ENCODE peak calls at places on chromosome 18, in nine cellular contexts. W, A, C, D, G, L, B, J and O are unnamed samples.
A peak's percentile ranks its signal among the peaks of the same experiment; 100 is the strongest.

GRCh38 chr18:6729247-6730091 is at the start of gene ARHGAP28:
- DNase-seq in W (peak; percentile 66), A (no peak), C (peak; percentile 96), D (peak; percentile 86), G (peak; percentile 93), L (peak; percentile 87), B (peak; percentile 96), J (peak; percentile 87), O (peak; percentile 96)

GRCh38 chr18:49174478-49174877 is 223.7 kb upstream of the SMAD7 start:
- DNase-seq in W (no peak), A (no peak), C (peak; percentile 69), D (peak; percentile 16), G (no peak), L (no peak), B (no peak), J (no peak), O (no peak)

GRCh38 chr18:63158676-63159291 is 160.8 kb downstream of the BCL2 start:
- DNase-seq in W (no peak), A (no peak), C (no peak), D (no peak), G (no peak), L (no peak), B (no peak), J (no peak), O (no peak)

GRCh38 chr18:62457830-62458229 is 65.0 kb upstream of the ZCCHC2 start:
- DNase-seq in W (no peak), A (no peak), C (no peak), D (no peak), G (no peak), L (no peak), B (peak; percentile 73), J (no peak), O (no peak)

GRCh38 chr18:76505611-76506010 is 10.6 kb upstream of the ZNF516 start:
- DNase-seq in W (no peak), A (no peak), C (no peak), D (no peak), G (no peak), L (no peak), B (no peak), J (no peak), O (no peak)

GRCh38 chr18:44816028-44816427 is 135.3 kb downstream of the SETBP1 start:
- DNase-seq in W (no peak), A (no peak), C (no peak), D (no peak), G (no peak), L (no peak), B (no peak), J (no peak), O (no peak)

GRCh38 chr18:68439672-68440071 is 275.2 kb downstream of the TMX3 start:
- DNase-seq in W (no peak), A (no peak), C (no peak), D (no peak), G (no peak), L (no peak), B (no peak), J (no peak), O (no peak)

GRCh38 chr18:9708057-9708881 is at the start of gene RAB31:
- DNase-seq in W (peak; percentile 35), A (no peak), C (peak; percentile 79), D (no peak), G (peak; percentile 85), L (peak; percentile 54), B (peak; percentile 84), J (peak; percentile 81), O (peak; percentile 89)

GRCh38 chr18:47898696-47899095 is 31.8 kb downstream of the SMAD2 start:
- DNase-seq in W (no peak), A (no peak), C (no peak), D (no peak), G (no peak), L (no peak), B (no peak), J (no peak), O (no peak)

GRCh38 chr18:78017869-78018268 is 768.2 kb downstream of the GALR1 start:
- DNase-seq in W (no peak), A (no peak), C (no peak), D (no peak), G (no peak), L (no peak), B (no peak), J (no peak), O (no peak)

GRCh38 chr18:5150888-5151287 is 46.2 kb downstream of the AKAIN1 start:
- DNase-seq in W (no peak), A (no peak), C (no peak), D (no peak), G (no peak), L (no peak), B (no peak), J (no peak), O (no peak)

GRCh38 chr18:44917865-44918476 is 237.3 kb downstream of the SETBP1 start:
- DNase-seq in W (no peak), A (no peak), C (no peak), D (no peak), G (peak; percentile 27), L (no peak), B (no peak), J (no peak), O (peak; percentile 51)

GRCh38 chr18:22946841-22947240 is 13.7 kb downstream of the RBBP8 start:
- DNase-seq in W (no peak), A (no peak), C (no peak), D (no peak), G (no peak), L (no peak), B (no peak), J (no peak), O (no peak)

GRCh38 chr18:68769423-68769822 is 28.5 kb upstream of the CCDC102B start:
- DNase-seq in W (no peak), A (no peak), C (no peak), D (no peak), G (no peak), L (no peak), B (no peak), J (no peak), O (peak; percentile 58)

GRCh38 chr18:11153096-11153495 is 3.7 kb upstream of the PIEZO2 start:
- DNase-seq in W (no peak), A (no peak), C (no peak), D (no peak), G (no peak), L (no peak), B (no peak), J (no peak), O (no peak)

GRCh38 chr18:28432350-28432749 is 255.4 kb upstream of the CDH2 start:
- DNase-seq in W (no peak), A (no peak), C (peak; percentile 3), D (no peak), G (no peak), L (no peak), B (no peak), J (no peak), O (no peak)

GRCh38 chr18:950882-951539 is 46.3 kb downstream of the ADCYAP1 start:
- DNase-seq in W (no peak), A (no peak), C (peak; percentile 15), D (no peak), G (no peak), L (no peak), B (no peak), J (no peak), O (no peak)

GRCh38 chr18:24868331-24868730 is 407.9 kb downstream of the HRH4 start:
- DNase-seq in W (no peak), A (no peak), C (no peak), D (no peak), G (no peak), L (no peak), B (no peak), J (no peak), O (no peak)

GRCh38 chr18:27673861-27674260 is 488.8 kb upstream of the CHST9 start:
- DNase-seq in W (no peak), A (no peak), C (no peak), D (no peak), G (no peak), L (no peak), B (no peak), J (no peak), O (no peak)

DNA sequence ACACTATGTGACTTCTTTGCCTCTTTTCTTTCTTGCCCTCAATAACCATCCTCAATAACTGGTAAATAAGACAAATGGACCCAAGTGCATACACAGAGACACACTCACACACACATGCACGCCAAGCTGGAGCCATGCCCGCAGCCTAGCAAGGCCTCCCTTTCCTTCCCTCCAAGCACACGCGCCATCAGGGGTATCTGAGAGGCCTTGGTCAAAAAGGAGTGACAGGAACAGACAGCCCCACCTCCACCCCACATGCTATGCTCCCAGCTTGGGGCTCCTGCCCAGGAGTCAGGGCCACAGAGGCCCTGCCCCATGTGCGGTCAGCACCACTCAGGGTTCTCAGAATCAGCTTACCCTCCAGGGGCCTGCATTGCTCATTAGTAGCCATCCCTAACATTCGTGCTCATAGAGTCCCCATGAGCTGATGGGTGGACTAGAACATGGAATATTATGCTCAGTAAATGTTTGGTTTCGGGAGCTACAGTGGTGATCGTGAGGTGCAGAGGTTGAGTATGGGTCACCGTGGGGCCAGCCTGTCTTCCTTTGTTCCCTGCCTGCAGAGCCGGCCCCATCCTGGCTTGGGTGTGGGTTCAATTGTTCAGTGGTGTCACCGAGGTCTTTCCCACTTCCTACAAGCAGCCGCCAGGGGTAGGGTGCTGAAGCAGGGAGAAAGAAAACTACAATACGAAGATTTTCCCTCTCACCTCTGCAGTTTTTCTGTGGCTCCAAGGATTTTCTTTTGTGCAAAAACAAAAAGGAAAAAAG is 158.2 kb upstream of the RAB12 start:
- DNase-seq in W (no peak), A (no peak), C (no peak), D (no peak), G (no peak), L (no peak), B (peak; percentile 64), J (no peak), O (no peak)
- H3K27ac ChIP-seq in W (no peak overlapping the region), A (no peak overlapping the region), C (no peak overlapping the region), D (no peak overlapping the region), G (no peak overlapping the region), L (no peak overlapping the region), B (no peak overlapping the region), J (peak overlapping the region; percentile 87), O (peak overlapping the region; percentile 78)

DNA sequence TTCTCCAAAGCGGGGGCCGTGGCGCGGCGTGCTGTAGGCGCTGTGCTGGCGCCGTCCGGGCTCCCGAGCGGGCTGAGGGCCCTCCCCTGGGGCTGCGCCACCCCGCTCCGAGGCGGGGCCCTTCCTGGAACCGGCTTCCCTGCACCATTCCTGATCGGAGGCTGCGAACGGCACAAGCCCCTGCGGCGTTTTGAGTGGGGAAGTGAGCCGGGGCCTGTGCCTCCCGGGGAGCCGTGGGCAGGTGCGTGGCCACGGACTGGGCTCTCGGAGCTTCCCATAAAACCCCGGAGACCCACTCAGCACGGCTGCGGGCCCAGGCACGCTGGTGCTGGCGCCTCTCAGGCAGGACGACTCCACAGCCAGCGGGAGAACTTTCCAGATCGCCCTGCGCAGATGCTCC is 74.7 kb downstream of the PSMG2 start:
- DNase-seq in W (no peak), A (no peak), C (no peak), D (no peak), G (no peak), L (no peak), B (no peak), J (no peak), O (no peak)
- H3K4me3 ChIP-seq in W (no peak overlapping the region), A (no peak overlapping the region), C (no peak overlapping the region), D (no peak overlapping the region), G (no peak overlapping the region), L (no peak overlapping the region), B (no peak overlapping the region), J (peak overlapping the region; percentile 45), O (no peak overlapping the region)

GRCh38 chr18:26655614-26656400 is 107.5 kb upstream of the KCTD1 start:
- DNase-seq in W (peak; percentile 49), A (no peak), C (peak; percentile 53), D (no peak), G (peak; percentile 70), L (peak; percentile 11), B (peak; percentile 89), J (peak; percentile 51), O (peak; percentile 68)
- H3K27me3 ChIP-seq in W (no peaks in the 10 kb centered on the region), A (peaks cover 14% of the 10 kb centered on the region), C (peaks cover 22% of the 10 kb centered on the region), D (peaks cover 47% of the 10 kb centered on the region), G (no peaks in the 10 kb centered on the region), L (peaks cover 31% of the 10 kb centered on the region), B (peaks cover 78% of the 10 kb centered on the region), J (peaks cover 17% of the 10 kb centered on the region), O (no peaks in the 10 kb centered on the region)

GRCh38 chr18:55054591-55054990 is 95.3 kb upstream of the CCDC68 start:
- DNase-seq in W (no peak), A (no peak), C (peak; percentile 81), D (no peak), G (no peak), L (no peak), B (no peak), J (no peak), O (no peak)
- H3K27ac ChIP-seq in W (no peak overlapping the region), A (no peak overlapping the region), C (no peak overlapping the region), D (no peak overlapping the region), G (no peak overlapping the region), L (no peak overlapping the region), B (no peak overlapping the region), J (no peak overlapping the region), O (no peak overlapping the region)